ENCODE peak calls at places on chromosomes 4 and X, in four cellular contexts. One of them, this sample, is unnamed.

GRCh38 chrX:110167952-110168451 is 149.9 kb downstream of the AMMECR1 start:
- DNase-seq in adrenal gland: no peak
- DNase-seq in CD8-positive, alpha-beta memory T cell: peak; percentile 35
- DNase-seq in tibial nerve: no peak
- DNase-seq in this sample: no peak

GRCh38 chrX:131677655-131678628 is 134.1 kb downstream of the OR13H1 start:
- DNase-seq in CD8-positive, alpha-beta memory T cell: no peak
- DNase-seq in tibial nerve: no peak
- DNase-seq in adrenal gland: peak; percentile 29
- DNase-seq in this sample: peak; percentile 57

GRCh38 chr4:42786350-42787070 is 106.0 kb upstream of the GRXCR1 start:
- DNase-seq in tibial nerve: no peak
- DNase-seq in CD8-positive, alpha-beta memory T cell: no peak
- DNase-seq in adrenal gland: no peak
- DNase-seq in this sample: no peak

GRCh38 chr4:166501941-166502382 is 628.9 kb downstream of the TLL1 start:
- DNase-seq in adrenal gland: peak; percentile 7
- DNase-seq in CD8-positive, alpha-beta memory T cell: no peak
- DNase-seq in tibial nerve: no peak
- DNase-seq in this sample: no peak

GRCh38 chr4:138063581-138063980 is 178.6 kb downstream of the SLC7A11 start:
- DNase-seq in CD8-positive, alpha-beta memory T cell: no peak
- DNase-seq in adrenal gland: no peak
- DNase-seq in tibial nerve: no peak
- DNase-seq in this sample: no peak

GRCh38 chrX:149274516-149275105 is 230.5 kb downstream of the IDS start:
- DNase-seq in tibial nerve: no peak
- DNase-seq in CD8-positive, alpha-beta memory T cell: no peak
- DNase-seq in adrenal gland: no peak
- DNase-seq in this sample: no peak

GRCh38 chr4:171985129-171985528 is 171.9 kb downstream of the GALNTL6 start:
- DNase-seq in adrenal gland: no peak
- DNase-seq in tibial nerve: no peak
- DNase-seq in CD8-positive, alpha-beta memory T cell: no peak
- DNase-seq in this sample: no peak

GRCh38 chrX:150897371-150898319 is 823 bp downstream of the CD99L2 start:
- DNase-seq in adrenal gland: peak; percentile 9
- DNase-seq in CD8-positive, alpha-beta memory T cell: peak; percentile 27
- DNase-seq in tibial nerve: no peak
- DNase-seq in this sample: no peak

GRCh38 chr4:4857001-4857808 is 2.3 kb upstream of the MSX1 start:
- DNase-seq in adrenal gland: no peak
- DNase-seq in CD8-positive, alpha-beta memory T cell: no peak
- DNase-seq in tibial nerve: no peak
- DNase-seq in this sample: no peak

GRCh38 chr4:143185253-143186107 is 763 bp downstream of the USP38 start:
- DNase-seq in tibial nerve: no peak
- DNase-seq in CD8-positive, alpha-beta memory T cell: peak; percentile 11
- DNase-seq in adrenal gland: no peak
- DNase-seq in this sample: no peak

GRCh38 chrX:133670394-133670793 is 255.1 kb upstream of the GPC4 start:
- DNase-seq in CD8-positive, alpha-beta memory T cell: no peak
- DNase-seq in adrenal gland: no peak
- DNase-seq in tibial nerve: no peak
- DNase-seq in this sample: no peak

GRCh38 chrX:107675823-107676555 is 47.7 kb downstream of the PRPS1 start:
- DNase-seq in tibial nerve: no peak
- DNase-seq in adrenal gland: peak; percentile 40
- DNase-seq in CD8-positive, alpha-beta memory T cell: no peak
- DNase-seq in this sample: no peak

GRCh38 chr4:183550345-183551080 is 45.7 kb downstream of the ING2 start:
- DNase-seq in tibial nerve: no peak
- DNase-seq in adrenal gland: no peak
- DNase-seq in CD8-positive, alpha-beta memory T cell: no peak
- DNase-seq in this sample: no peak

GRCh38 chrX:98379134-98379533 is 1495.4 kb downstream of the RPA4 start:
- DNase-seq in CD8-positive, alpha-beta memory T cell: no peak
- DNase-seq in adrenal gland: no peak
- DNase-seq in tibial nerve: no peak
- DNase-seq in this sample: no peak

GRCh38 chr4:173504181-173504503 is 25.9 kb downstream of the HAND2 start:
- DNase-seq in CD8-positive, alpha-beta memory T cell: no peak
- DNase-seq in tibial nerve: no peak
- DNase-seq in adrenal gland: no peak
- DNase-seq in this sample: no peak

GRCh38 chr4:102799816-102800215 is 27.5 kb downstream of the UBE2D3 start:
- DNase-seq in tibial nerve: no peak
- DNase-seq in CD8-positive, alpha-beta memory T cell: no peak
- DNase-seq in adrenal gland: no peak
- DNase-seq in this sample: no peak

GRCh38 chr4:112213091-112213490 is 18.5 kb upstream of the AP1AR start:
- DNase-seq in tibial nerve: no peak
- DNase-seq in CD8-positive, alpha-beta memory T cell: no peak
- DNase-seq in adrenal gland: no peak
- DNase-seq in this sample: peak; percentile 63

GRCh38 chrX:47854474-47854873 is 17.8 kb downstream of the ZNF81 start:
- DNase-seq in adrenal gland: peak; percentile 42
- DNase-seq in CD8-positive, alpha-beta memory T cell: no peak
- DNase-seq in tibial nerve: no peak
- DNase-seq in this sample: peak; percentile 17

GRCh38 chr4:4559596-4559995 is 17.7 kb upstream of the STX18 start:
- DNase-seq in CD8-positive, alpha-beta memory T cell: no peak
- DNase-seq in tibial nerve: no peak
- DNase-seq in adrenal gland: no peak
- DNase-seq in this sample: no peak

GRCh38 chr4:27013012-27013411 is 152.4 kb downstream of the STIM2 start:
- DNase-seq in CD8-positive, alpha-beta memory T cell: no peak
- DNase-seq in tibial nerve: no peak
- DNase-seq in adrenal gland: no peak
- DNase-seq in this sample: no peak

GRCh38 chr4:67933755-67934154 is 29.5 kb downstream of the TMPRSS11A start:
- DNase-seq in CD8-positive, alpha-beta memory T cell: no peak
- DNase-seq in tibial nerve: no peak
- DNase-seq in adrenal gland: no peak
- DNase-seq in this sample: no peak

GRCh38 chrX:149648932-149649331 is 17.3 kb upstream of the TMEM185A start:
- DNase-seq in CD8-positive, alpha-beta memory T cell: no peak
- DNase-seq in adrenal gland: no peak
- DNase-seq in tibial nerve: no peak
- DNase-seq in this sample: no peak

GRCh38 chr4:14564281-14564680 is 438.0 kb upstream of the CPEB2 start:
- DNase-seq in tibial nerve: no peak
- DNase-seq in CD8-positive, alpha-beta memory T cell: no peak
- DNase-seq in adrenal gland: no peak
- DNase-seq in this sample: no peak

GRCh38 chr4:56640907-56641493 is 40.1 kb downstream of the HOPX start:
- DNase-seq in tibial nerve: no peak
- DNase-seq in adrenal gland: no peak
- DNase-seq in CD8-positive, alpha-beta memory T cell: no peak
- DNase-seq in this sample: no peak

GRCh38 chr4:106796866-106797265 is 239.2 kb downstream of the DKK2 start:
- DNase-seq in adrenal gland: no peak
- DNase-seq in CD8-positive, alpha-beta memory T cell: no peak
- DNase-seq in tibial nerve: no peak
- DNase-seq in this sample: no peak

GRCh38 chrX:153445856-153446635 is at the start of gene TREX2:
- DNase-seq in tibial nerve: no peak
- DNase-seq in CD8-positive, alpha-beta memory T cell: no peak
- DNase-seq in adrenal gland: no peak
- DNase-seq in this sample: peak; percentile 18

GRCh38 chrX:102835504-102836146 is 101.4 kb upstream of the RAB40AL start:
- DNase-seq in adrenal gland: peak; percentile 19
- DNase-seq in CD8-positive, alpha-beta memory T cell: no peak
- DNase-seq in tibial nerve: no peak
- DNase-seq in this sample: peak; percentile 46

GRCh38 chrX:71175531-71175930 is 30.9 kb downstream of the NLGN3 start:
- DNase-seq in CD8-positive, alpha-beta memory T cell: no peak
- DNase-seq in tibial nerve: no peak
- DNase-seq in adrenal gland: no peak
- DNase-seq in this sample: no peak

GRCh38 chr4:85842540-85842939 is 367.6 kb downstream of the ARHGAP24 start:
- DNase-seq in tibial nerve: no peak
- DNase-seq in adrenal gland: peak; percentile 17
- DNase-seq in CD8-positive, alpha-beta memory T cell: no peak
- DNase-seq in this sample: peak; percentile 25

GRCh38 chr4:76620723-76621463 is 185.9 kb downstream of the SHROOM3 start:
- DNase-seq in tibial nerve: no peak
- DNase-seq in adrenal gland: no peak
- DNase-seq in CD8-positive, alpha-beta memory T cell: no peak
- DNase-seq in this sample: no peak

GRCh38 chr4:162770761-162771490 is 395.8 kb downstream of the NAF1 start:
- DNase-seq in CD8-positive, alpha-beta memory T cell: no peak
- DNase-seq in tibial nerve: no peak
- DNase-seq in adrenal gland: no peak
- DNase-seq in this sample: no peak

GRCh38 chr4:6768539-6768905 is 14.0 kb upstream of the KIAA0232 start:
- DNase-seq in tibial nerve: no peak
- DNase-seq in CD8-positive, alpha-beta memory T cell: no peak
- DNase-seq in adrenal gland: peak; percentile 52
- DNase-seq in this sample: peak; percentile 50

GRCh38 chrX:24590111-24590510 is 57.0 kb downstream of the PCYT1B start:
- DNase-seq in tibial nerve: no peak
- DNase-seq in adrenal gland: no peak
- DNase-seq in CD8-positive, alpha-beta memory T cell: no peak
- DNase-seq in this sample: no peak

GRCh38 chrX:132463411-132463810 is 25.4 kb downstream of the MBNL3 start:
- DNase-seq in tibial nerve: no peak
- DNase-seq in adrenal gland: no peak
- DNase-seq in CD8-positive, alpha-beta memory T cell: no peak
- DNase-seq in this sample: peak; percentile 61

GRCh38 chr4:119692001-119692400 is 63.4 kb upstream of the PDE5A start:
- DNase-seq in adrenal gland: no peak
- DNase-seq in tibial nerve: no peak
- DNase-seq in CD8-positive, alpha-beta memory T cell: no peak
- DNase-seq in this sample: no peak

GRCh38 chr4:95181446-95182306 is 367.1 kb downstream of the UNC5C start:
- DNase-seq in CD8-positive, alpha-beta memory T cell: no peak
- DNase-seq in tibial nerve: no peak
- DNase-seq in adrenal gland: peak; percentile 60
- DNase-seq in this sample: no peak

GRCh38 chr4:98482847-98483806 is 175.3 kb downstream of the TSPAN5 start:
- DNase-seq in adrenal gland: no peak
- DNase-seq in CD8-positive, alpha-beta memory T cell: no peak
- DNase-seq in tibial nerve: no peak
- DNase-seq in this sample: no peak

GRCh38 chr4:2798399-2799301 is 5.8 kb downstream of the SH3BP2 start:
- DNase-seq in tibial nerve: peak; percentile 23
- DNase-seq in adrenal gland: peak; percentile 58
- DNase-seq in CD8-positive, alpha-beta memory T cell: peak; percentile 39
- DNase-seq in this sample: peak; percentile 71
- H3K4me3 ChIP-seq in tibial nerve: peak overlapping the region; percentile 2
- H3K4me3 ChIP-seq in adrenal gland: peak overlapping the region; percentile 28
- H3K4me3 ChIP-seq in CD8-positive, alpha-beta memory T cell: peak overlapping the region; percentile 50
- H3K4me3 ChIP-seq in this sample: peak overlapping the region; percentile 1

DNA sequence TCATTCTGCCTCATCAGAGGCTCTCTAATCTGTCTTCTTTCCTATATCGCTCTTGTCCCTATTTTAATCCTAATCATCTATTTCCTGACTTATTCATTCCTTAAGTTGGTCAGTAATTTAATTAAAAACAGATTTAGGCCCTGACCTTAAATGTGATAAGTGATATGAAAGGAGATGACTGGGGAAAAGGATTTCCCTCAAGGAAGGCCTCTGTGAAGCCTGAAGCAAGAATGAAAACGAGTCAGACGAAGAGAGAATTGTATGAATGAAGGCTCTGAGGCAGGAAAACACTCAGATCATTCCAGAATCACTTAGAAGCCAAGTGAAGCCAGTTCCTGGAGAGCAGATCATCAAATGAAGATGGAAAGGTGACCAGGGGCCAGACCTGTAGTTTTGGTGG is 22.1 kb downstream of the PKD2 start:
- DNase-seq in adrenal gland: no peak
- DNase-seq in CD8-positive, alpha-beta memory T cell: no peak
- DNase-seq in tibial nerve: no peak
- DNase-seq in this sample: no peak
- H3K27ac ChIP-seq in adrenal gland: no peak overlapping the region
- H3K27ac ChIP-seq in CD8-positive, alpha-beta memory T cell: no peak overlapping the region
- H3K27ac ChIP-seq in tibial nerve: no peak overlapping the region
- H3K27ac ChIP-seq in this sample: no peak overlapping the region

GRCh38 chr4:151851354-151851753 is 90.5 kb upstream of the GATB start:
- DNase-seq in tibial nerve: no peak
- DNase-seq in adrenal gland: no peak
- DNase-seq in CD8-positive, alpha-beta memory T cell: no peak
- DNase-seq in this sample: no peak
- H3K9me3 ChIP-seq in tibial nerve: no peaks in the 10 kb centered on the region
- H3K9me3 ChIP-seq in adrenal gland: no peaks in the 10 kb centered on the region
- H3K9me3 ChIP-seq in CD8-positive, alpha-beta memory T cell: no peaks in the 10 kb centered on the region
- H3K9me3 ChIP-seq in this sample: no peaks in the 10 kb centered on the region

GRCh38 chr4:124708517-124709300 is 3.8 kb downstream of the ANKRD50 start:
- DNase-seq in adrenal gland: no peak
- DNase-seq in CD8-positive, alpha-beta memory T cell: no peak
- DNase-seq in tibial nerve: no peak
- DNase-seq in this sample: no peak
- H3K4me3 ChIP-seq in adrenal gland: peak overlapping the region; percentile 17
- H3K4me3 ChIP-seq in CD8-positive, alpha-beta memory T cell: no peak overlapping the region
- H3K4me3 ChIP-seq in tibial nerve: no peak overlapping the region
- H3K4me3 ChIP-seq in this sample: no peak overlapping the region

This sample was measured in Peyer's patch.